ENCODE peak calls at places on chromosomes 1 and 21, in seven cellular contexts. F, D, N, J, W, V and U are unnamed samples.

GRCh38 chr21:24590261-24590660 is 1017.0 kb downstream of the MRPL39 start:
- DNase-seq in J (no peak), V (no peak), F (no peak), N (no peak), D (no peak), W (no peak), U (no peak)

GRCh38 chr1:39195166-39196111 is 9.1 kb upstream of the MACF1 start:
- DNase-seq in D (no peak), J (no peak), V (no peak), F (no peak), W (peak), N (no peak), U (no peak)

GRCh38 chr1:54301494-54301893 is 101.5 kb downstream of the MRPL37 start:
- DNase-seq in V (no peak), D (no peak), N (no peak), F (no peak), W (no peak), J (no peak), U (no peak)

GRCh38 chr1:167216809-167217208 is 3.9 kb upstream of the POU2F1 start:
- DNase-seq in D (no peak), V (no peak), N (no peak), F (no peak), W (no peak), J (no peak), U (no peak)

GRCh38 chr21:46515109-46515508 is 56.4 kb downstream of the DIP2A start:
- DNase-seq in V (no peak), W (peak), J (peak), F (peak), D (no peak), N (peak), U (no peak)

GRCh38 chr21:41593051-41593783 is 85.3 kb upstream of the TMPRSS2 start:
- DNase-seq in F (no peak), W (no peak), D (no peak), V (no peak), N (no peak), J (no peak), U (no peak)

GRCh38 chr1:110136911-110137310 is 13.4 kb upstream of the SLC6A17 start:
- DNase-seq in F (no peak), N (peak), J (no peak), D (no peak), V (peak), W (no peak), U (no peak)

GRCh38 chr1:112011231-112011630 is 21.8 kb upstream of the KCND3 start:
- DNase-seq in V (no peak), D (no peak), J (peak), N (no peak), F (peak), W (peak), U (no peak)

GRCh38 chr1:55823521-55824296 is 608.5 kb upstream of the USP24 start:
- DNase-seq in W (peak), J (peak), F (no peak), V (no peak), D (no peak), N (no peak), U (no peak)

GRCh38 chr1:80214888-80215540 is 1208.5 kb upstream of the ADGRL4 start:
- DNase-seq in D (no peak), J (no peak), V (no peak), F (no peak), N (no peak), W (no peak), U (no peak)

GRCh38 chr1:32903991-32904776 is 3.0 kb upstream of the TMEM54 start:
- DNase-seq in D (no peak), N (no peak), F (no peak), V (no peak), W (no peak), J (no peak), U (no peak)

GRCh38 chr1:115717541-115717940 is 51.0 kb downstream of the CASQ2 start:
- DNase-seq in W (peak), F (peak), N (peak), V (peak), J (peak), D (no peak), U (peak)

GRCh38 chr1:192159034-192159433 is 772 bp downstream of the RGS18 start:
- DNase-seq in N (no peak), D (no peak), J (no peak), F (no peak), W (no peak), V (no peak), U (no peak)

GRCh38 chr1:22673486-22674409 is 20.7 kb downstream of the C1QB start:
- DNase-seq in N (peak), W (peak), J (peak), F (no peak), D (no peak), V (peak), U (peak)

GRCh38 chr1:25664357-25664796 is 47.8 kb downstream of the MAN1C1 start:
- DNase-seq in V (no peak), J (peak), N (no peak), W (no peak), D (no peak), F (no peak), U (no peak)

GRCh38 chr1:12161662-12162458 is 4.9 kb upstream of the TNFRSF1B start:
- DNase-seq in D (peak), F (peak), W (peak), J (peak), N (peak), V (no peak), U (peak)

GRCh38 chr1:39047374-39048229 is 21.5 kb downstream of the NDUFS5 start:
- DNase-seq in V (no peak), J (peak), N (peak), F (peak), D (peak), W (peak), U (peak)

GRCh38 chr1:185045793-185046441 is 559 bp downstream of the RNF2 start:
- DNase-seq in J (peak), F (peak), V (peak), W (peak), D (no peak), N (peak), U (no peak)

GRCh38 chr1:199009447-199009846 is 370.6 kb downstream of the PTPRC start:
- DNase-seq in F (no peak), J (no peak), N (no peak), D (no peak), V (no peak), W (no peak), U (no peak)

GRCh38 chr1:36306210-36306901 is at the start of gene SH3D21:
- DNase-seq in N (no peak), F (peak), D (no peak), J (no peak), W (no peak), V (peak), U (no peak)

GRCh38 chr21:45617021-45617930 is 26.2 kb upstream of the PCBP3 start:
- DNase-seq in F (no peak), V (no peak), W (no peak), N (no peak), D (no peak), J (no peak), U (peak)

GRCh38 chr1:236140705-236141446 is 1.5 kb upstream of the GPR137B start:
- DNase-seq in J (no peak), D (no peak), W (no peak), N (no peak), V (no peak), F (no peak), U (no peak)

GRCh38 chr1:24425446-24425845 is 9.8 kb downstream of the NIPAL3 start:
- DNase-seq in V (no peak), J (no peak), W (no peak), N (no peak), D (no peak), F (no peak), U (no peak)

GRCh38 chr1:5819391-5820025 is 172.7 kb downstream of the NPHP4 start:
- DNase-seq in W (no peak), F (no peak), J (no peak), N (no peak), D (no peak), V (no peak), U (no peak)

GRCh38 chr1:111364690-111365089 is 62.8 kb downstream of the OVGP1 start:
- DNase-seq in V (no peak), W (peak), J (peak), F (no peak), D (no peak), N (no peak), U (no peak)

GRCh38 chr1:231200417-231201031 is 38.7 kb downstream of the TRIM67 start:
- DNase-seq in F (no peak), W (peak), J (peak), N (no peak), V (no peak), D (no peak), U (no peak)

GRCh38 chr21:35265170-35265877 is 216.2 kb upstream of the RUNX1 start:
- DNase-seq in F (no peak), W (peak), V (no peak), D (no peak), N (no peak), J (peak), U (no peak)

GRCh38 chr1:10639301-10640078 is 157.0 kb downstream of the CASZ1 start:
- DNase-seq in D (no peak), F (no peak), W (peak), J (peak), N (no peak), V (peak), U (no peak)

GRCh38 chr1:182718311-182718710 is 33.9 kb upstream of the RGS8 start:
- DNase-seq in D (no peak), W (no peak), N (no peak), J (no peak), F (no peak), V (no peak), U (no peak)

GRCh38 chr1:78854556-78854955 is 152.0 kb downstream of the ADGRL4 start:
- DNase-seq in F (no peak), V (no peak), N (no peak), J (no peak), W (no peak), D (no peak), U (no peak)

GRCh38 chr1:41880261-41880660 is 38.5 kb downstream of the HIVEP3 start:
- DNase-seq in N (no peak), J (no peak), W (peak), D (no peak), F (no peak), V (no peak), U (no peak)

GRCh38 chr1:92274939-92275338 is 23.8 kb downstream of the GLMN start:
- DNase-seq in J (peak), D (no peak), W (peak), V (no peak), N (no peak), F (no peak), U (no peak)

GRCh38 chr1:221543529-221544120 is 198.3 kb downstream of the DUSP10 start:
- DNase-seq in J (peak), D (no peak), V (no peak), F (no peak), W (peak), N (no peak), U (no peak)

GRCh38 chr21:10272216-10272615 is 249.2 kb upstream of the TPTE start:
- DNase-seq in J (peak), D (no peak), W (no peak), F (no peak), V (peak), N (no peak), U (no peak)

GRCh38 chr1:43764581-43764980 is 57.2 kb downstream of the ST3GAL3 start:
- DNase-seq in F (no peak), D (no peak), V (no peak), J (no peak), N (no peak), W (no peak), U (no peak)

GRCh38 chr1:25556791-25557476 is 13.5 kb downstream of the LDLRAP1 start:
- DNase-seq in J (peak), D (no peak), N (no peak), F (no peak), W (peak), V (no peak), U (no peak)

GRCh38 chr1:214220891-214221290 is 60.1 kb upstream of the SMYD2 start:
- DNase-seq in W (no peak), D (no peak), N (no peak), V (no peak), F (no peak), J (no peak), U (no peak)

GRCh38 chr1:15283500-15283899 is 36.5 kb downstream of the FHAD1 start:
- DNase-seq in V (no peak), W (peak), J (no peak), D (no peak), F (no peak), N (no peak), U (no peak)
- TF ChIP-seq CTCF in V (no peak), W (no peak), J (peak), D (peak), F (no peak), N (no peak), U (no peak)

DNA sequence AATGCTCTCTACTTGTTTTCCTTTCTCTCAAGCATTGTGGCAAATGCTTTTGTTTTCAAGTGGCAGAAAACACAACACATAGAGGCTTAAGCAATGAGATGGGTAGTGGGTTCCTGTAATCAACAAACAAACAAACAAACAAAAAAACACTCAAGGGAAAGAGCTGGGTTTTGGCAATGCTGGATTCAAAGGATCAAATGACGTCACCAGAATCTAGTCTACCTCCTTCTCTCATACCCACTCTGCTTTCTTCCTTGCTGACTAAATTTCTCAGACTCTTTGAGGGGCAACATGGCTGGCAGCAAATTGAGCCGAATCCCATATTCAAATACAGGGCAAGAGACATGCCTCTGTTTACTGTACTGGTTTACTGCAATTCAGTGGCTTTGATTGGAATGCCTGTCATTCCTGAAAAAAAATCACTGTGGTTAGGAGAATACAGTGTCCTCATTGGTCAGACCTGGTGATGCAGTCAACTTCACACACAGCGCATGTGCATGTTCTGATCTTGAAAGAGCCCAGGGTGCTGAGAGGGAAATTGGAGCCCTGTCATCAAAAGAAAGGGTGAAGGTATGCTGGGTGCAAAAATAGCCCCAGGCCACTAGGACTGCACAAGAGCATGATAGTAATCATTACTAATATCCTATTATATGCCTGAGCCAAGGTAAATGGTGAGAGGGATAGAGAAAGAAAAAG is 356.2 kb downstream of the KCTD3 start:
- DNase-seq in N (no peak), W (peak), D (no peak), V (no peak), F (no peak), J (no peak), U (no peak)
- TF ChIP-seq CTCF in N (no peak), W (no peak), D (no peak), V (no peak), F (no peak), J (no peak), U (no peak)

DNA sequence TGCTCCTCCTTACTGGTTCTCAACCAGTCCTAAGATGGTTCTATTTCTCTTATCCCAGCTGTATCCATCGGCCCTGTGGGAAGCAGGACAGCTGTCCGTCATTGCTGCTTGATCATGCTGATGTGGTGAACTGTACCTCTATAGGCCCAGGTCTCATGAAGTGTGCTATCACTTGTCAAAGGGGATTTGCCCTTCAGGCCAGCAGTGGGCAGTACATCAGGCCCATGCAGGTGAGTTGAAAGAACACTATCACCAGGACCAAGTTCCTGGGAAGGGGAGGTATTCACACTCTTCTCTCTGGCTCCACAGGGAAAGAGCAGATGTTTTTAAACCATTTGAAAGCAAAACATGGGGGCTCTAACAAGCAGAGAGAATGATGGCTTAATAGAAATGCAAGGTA is 302.6 kb downstream of the PAPPA2 start:
- DNase-seq in N (no peak), F (no peak), V (no peak), J (no peak), D (no peak), W (no peak), U (no peak)
- TF ChIP-seq CTCF in N (no peak), F (no peak), V (no peak), J (no peak), D (no peak), W (no peak), U (no peak)

DNA sequence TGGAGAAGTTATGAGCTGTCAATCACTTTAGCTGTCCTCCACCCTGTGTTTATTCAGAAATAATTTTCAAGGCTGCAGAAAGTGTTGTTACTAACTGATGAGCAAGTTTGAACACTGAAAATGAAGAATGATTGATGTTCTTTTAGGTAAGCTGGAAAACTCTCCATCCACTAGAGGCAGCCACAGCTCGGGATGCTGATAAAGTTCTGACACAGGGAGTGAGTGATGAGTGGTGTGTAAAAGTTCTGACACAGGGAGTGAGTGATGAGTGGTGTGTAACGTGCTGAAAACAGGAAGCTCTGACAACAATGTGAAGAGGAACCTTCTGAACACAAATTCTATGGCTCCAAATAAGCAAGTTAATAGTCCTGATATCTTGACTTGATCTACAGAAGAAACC is 197.5 kb upstream of the PTBP2 start:
- DNase-seq in N (no peak), V (no peak), F (no peak), J (peak), W (no peak), D (no peak), U (no peak)
- TF ChIP-seq CTCF in N (peak), V (no peak), F (no peak), J (peak), W (no peak), D (no peak), U (no peak)

GRCh38 chr1:234479310-234479559 is 256 bp upstream of the TARBP1 start:
- DNase-seq in J (no peak), N (no peak), V (no peak), D (no peak), W (no peak), F (no peak), U (no peak)

GRCh38 chr1:234477373-234478151 is 1.4 kb downstream of the TARBP1 start:
- DNase-seq in F (no peak), V (no peak), W (no peak), N (no peak), J (no peak), D (no peak), U (no peak)

GRCh38 chr1:234478152-234478480 is 863 bp downstream of the TARBP1 start:
- DNase-seq in F (no peak), D (no peak), N (no peak), J (peak), W (peak), V (no peak), U (no peak)

GRCh38 chr1:234479866-234480265 is 887 bp upstream of the TARBP1 start:
- DNase-seq in F (no peak), J (no peak), D (no peak), N (no peak), V (no peak), W (no peak), U (no peak)

GRCh38 chr1:234478481-234479309 is at the start of gene TARBP1:
- DNase-seq in F (peak), N (peak), V (peak), D (no peak), J (peak), W (peak), U (no peak)
- TF ChIP-seq CTCF in F (no peak), N (peak), V (no peak), D (no peak), J (no peak), W (no peak), U (no peak)

GRCh38 chr1:210635108-210635507 is 306.4 kb downstream of the HHAT start:
- DNase-seq in V (no peak), D (no peak), N (no peak), W (no peak), F (no peak), J (no peak), U (no peak)
- TF ChIP-seq CTCF in V (no peak), D (no peak), N (no peak), W (no peak), F (no peak), J (no peak), U (no peak)

GRCh38 chr1:50329332-50329932 is 93.8 kb downstream of the DMRTA2 start:
- DNase-seq in W (no peak), J (no peak), F (no peak), D (no peak), V (no peak), N (no peak), U (no peak)
- TF ChIP-seq CTCF in W (no peak), J (no peak), F (no peak), D (no peak), V (no peak), N (no peak), U (no peak)

GRCh38 chr21:34243562-34243961 is 120.2 kb upstream of the KCNE2 start:
- DNase-seq in V (peak), F (no peak), N (no peak), W (peak), D (no peak), J (peak), U (no peak)
- TF ChIP-seq CTCF in V (no peak), F (no peak), N (peak), W (peak), D (no peak), J (peak), U (no peak)

DNA sequence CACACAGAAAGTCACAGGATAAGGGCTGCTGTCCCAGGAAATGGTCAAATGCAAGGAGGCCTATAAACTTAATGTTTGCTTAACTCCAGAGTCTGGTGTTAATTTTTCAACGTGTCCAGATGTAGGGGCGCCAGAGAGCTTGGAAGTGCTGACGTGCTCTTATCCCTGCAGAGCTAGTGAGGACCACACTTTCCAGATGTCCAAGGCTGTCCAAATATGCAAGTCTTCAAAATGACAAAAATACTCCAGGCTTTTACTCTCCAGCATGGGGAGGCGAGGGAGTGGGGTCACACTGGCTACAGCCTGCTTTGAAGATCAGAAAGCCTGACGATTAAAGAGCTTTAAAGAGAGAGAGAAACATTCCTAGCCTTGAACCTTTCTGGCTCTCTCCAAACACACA is 57.6 kb downstream of the ABCA4 start:
- DNase-seq in D (no peak), N (no peak), W (peak), F (peak), J (peak), V (no peak), U (no peak)
- TF ChIP-seq CTCF in D (peak), N (peak), W (peak), F (peak), J (peak), V (no peak), U (no peak)